ENCODE peak calls at places on chromosomes 11 and 22, in six cellular contexts. I is nephron progenitor cell, C is OCI-LY7, J is esophagus squamous epithelium, D is Caco-2, X is WTC11. W is an unnamed sample.

GRCh38 chr11:45771942-45772522 is 32.9 kb upstream of the SLC35C1 start:
- DNase-seq in D (peak; percentile 84), I (peak; percentile 92), X (peak; percentile 92), J (no peak), C (peak; percentile 82), W (peak; percentile 96)

GRCh38 chr11:57529012-57529411 is 1.5 kb downstream of the TIMM10 start:
- DNase-seq in D (no peak), C (no peak), I (no peak), X (no peak), J (no peak), W (no peak)

GRCh38 chr11:119493712-119494111 is 70.7 kb upstream of the THY1 start:
- DNase-seq in J (no peak), I (peak; percentile 89), D (peak; percentile 82), X (peak; percentile 86), C (peak; percentile 7), W (peak; percentile 54)

GRCh38 chr22:31103899-31104694 is 3.3 kb downstream of the SELENOM start:
- DNase-seq in C (no peak), D (no peak), X (no peak), J (no peak), I (no peak), W (no peak)

GRCh38 chr22:22666307-22667091 is 22.1 kb downstream of the GGTLC2 start:
- DNase-seq in X (peak; percentile 71), D (peak; percentile 71), I (peak; percentile 49), C (peak; percentile 75), J (no peak), W (peak; percentile 66)

GRCh38 chr11:95089620-95090542 is at the start of gene ENDOD1:
- DNase-seq in I (peak; percentile 86), X (peak; percentile 82), C (peak; percentile 88), D (peak; percentile 89), J (peak; percentile 34), W (peak; percentile 77)

GRCh38 chr11:118265954-118266353 is 1.9 kb upstream of the MPZL2 start:
- DNase-seq in D (no peak), J (no peak), C (no peak), X (no peak), I (no peak), W (no peak)

GRCh38 chr11:36431429-36432092 is 78.5 kb downstream of the TRAF6 start:
- DNase-seq in C (no peak), D (peak; percentile 65), X (no peak), I (no peak), J (no peak), W (no peak)

GRCh38 chr22:35986085-35986484 is 42.5 kb downstream of the RBFOX2 start:
- DNase-seq in X (no peak), D (no peak), I (no peak), J (no peak), C (no peak), W (no peak)

GRCh38 chr22:37065961-37066360 is 14.4 kb downstream of the KCTD17 start:
- DNase-seq in X (no peak), I (no peak), C (no peak), D (no peak), J (no peak), W (no peak)

GRCh38 chr11:118148240-118148639 is 4.4 kb downstream of the SCN4B start:
- DNase-seq in D (no peak), I (no peak), C (no peak), J (no peak), X (no peak), W (no peak)

GRCh38 chr22:29314537-29315285 is 786 bp downstream of the RASL10A start:
- DNase-seq in C (no peak), X (no peak), D (no peak), I (no peak), J (no peak), W (no peak)

GRCh38 chr11:6468712-6469495 is 4.8 kb downstream of the TRIM3 start:
- DNase-seq in J (no peak), I (peak; percentile 90), X (peak; percentile 96), D (peak; percentile 73), C (peak; percentile 52), W (peak; percentile 83)

GRCh38 chr11:95853862-95854261 is 63.6 kb downstream of the CEP57 start:
- DNase-seq in J (no peak), D (no peak), X (no peak), I (no peak), C (no peak), W (no peak)

GRCh38 chr11:107018274-107018901 is at the start of gene GUCY1A2:
- DNase-seq in X (peak; percentile 46), J (no peak), I (peak; percentile 56), D (no peak), C (no peak), W (peak; percentile 26)

GRCh38 chr11:75387742-75388294 is 11.5 kb upstream of the RPS3 start:
- DNase-seq in I (no peak), C (no peak), D (no peak), X (no peak), J (no peak), W (no peak)

DNA sequence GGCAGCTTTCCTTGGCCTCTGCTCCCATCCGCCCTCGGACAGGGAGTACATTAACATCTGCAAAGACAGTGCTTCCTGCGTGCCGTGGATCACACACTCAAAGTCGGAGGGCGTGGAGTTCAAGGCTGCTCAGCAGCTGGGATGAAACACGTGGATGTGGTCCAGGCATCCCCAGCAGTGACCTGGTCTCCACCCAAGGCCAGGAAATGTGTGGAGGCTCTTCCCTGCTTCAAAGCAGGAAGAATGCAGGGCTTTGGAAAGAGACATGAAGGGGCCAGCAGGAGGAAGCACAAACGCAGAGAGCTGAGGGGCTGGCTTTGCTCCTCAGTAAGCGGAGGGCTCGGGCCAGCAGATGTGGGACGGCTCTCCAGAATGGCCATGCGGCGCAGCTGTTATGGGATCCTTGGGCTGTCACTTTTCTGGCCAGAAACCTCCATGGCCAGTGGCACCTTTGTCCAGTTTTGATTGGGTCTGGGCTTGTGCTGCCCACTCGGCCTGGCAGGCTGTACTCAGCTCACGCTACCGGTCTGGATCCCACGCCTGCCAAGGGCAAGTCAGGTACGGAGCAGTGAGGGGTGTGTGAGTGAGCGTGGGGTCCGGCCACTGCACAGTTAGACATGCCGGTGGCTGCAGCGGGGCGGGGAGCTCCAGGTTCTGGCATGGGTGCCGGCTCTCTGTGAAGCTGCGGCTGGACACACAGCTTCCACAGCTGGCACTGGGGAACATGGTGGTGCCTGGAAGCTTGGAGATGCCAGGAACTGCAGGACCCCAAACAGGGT is 438.0 kb downstream of the TBC1D22A start:
- DNase-seq in J (no peak), X (no peak), C (no peak), D (no peak), I (no peak), W (no peak)
- TF ChIP-seq CTCF in J (no peak), X (no peak), C (no peak), D (no peak), I (no peak), W (no peak)

DNA sequence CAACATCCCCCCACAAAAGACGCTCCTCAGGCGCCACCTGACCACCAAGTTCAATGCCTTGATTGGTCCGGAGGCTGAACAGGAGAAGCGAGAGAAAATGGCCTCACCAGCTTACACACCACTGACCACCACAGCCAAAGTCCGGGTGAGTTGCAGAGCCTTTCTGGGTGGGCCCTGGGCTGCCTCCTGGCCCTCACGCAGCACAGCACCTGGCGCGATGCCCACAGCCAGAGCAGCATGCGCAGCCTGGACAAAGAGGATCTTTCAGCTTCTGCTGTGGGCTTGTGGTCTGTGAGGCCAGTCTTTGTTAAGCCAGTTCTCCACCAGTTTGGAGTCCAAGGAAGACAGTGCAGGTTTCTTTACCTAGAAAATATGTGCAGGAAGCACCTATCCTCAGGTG is 21.6 kb downstream of the CYB5R2 start:
- DNase-seq in D (no peak), C (no peak), X (no peak), J (no peak), I (no peak), W (no peak)
- TF ChIP-seq CTCF in D (no peak), C (no peak), X (no peak), J (no peak), I (no peak), W (no peak)

DNA sequence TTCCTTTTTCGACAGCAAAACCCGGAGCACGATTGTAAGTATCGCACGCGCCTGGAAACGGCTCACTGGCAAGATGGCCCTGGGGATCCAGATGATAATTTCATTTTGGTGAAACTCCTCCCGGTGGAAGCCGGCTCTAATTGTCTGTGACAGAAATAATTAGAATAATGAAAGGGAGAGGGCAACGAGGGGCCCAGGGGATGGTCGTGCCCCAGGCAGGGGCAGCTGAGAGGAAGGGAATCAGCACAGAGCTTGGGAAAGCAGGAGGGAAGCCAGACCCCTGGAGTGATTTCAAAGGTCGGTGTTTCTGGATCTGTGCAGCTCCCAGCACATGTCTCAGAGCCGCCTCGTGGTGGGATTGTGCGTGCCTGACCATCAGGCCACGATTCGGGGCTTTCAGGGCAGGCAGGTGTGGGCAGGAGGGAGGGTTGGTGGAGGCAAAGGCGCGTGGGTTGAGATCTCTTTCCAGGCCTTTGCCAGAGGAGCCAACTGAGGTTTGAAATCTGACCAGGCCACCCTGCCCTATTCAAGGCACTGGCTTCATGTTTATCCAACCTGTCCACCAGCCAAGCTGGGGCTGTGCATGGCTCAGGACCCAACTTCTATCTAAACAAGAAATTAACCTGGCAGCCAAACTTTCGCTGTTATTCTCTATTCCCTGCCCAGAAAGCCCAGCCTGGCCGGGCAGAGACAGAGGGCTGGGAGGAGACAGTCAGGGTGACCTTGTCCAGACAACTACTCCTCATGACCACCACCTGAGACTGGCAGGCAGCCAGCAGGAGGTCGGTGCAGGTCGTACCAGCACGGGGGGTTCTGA is 27.8 kb downstream of the ANO1 start:
- DNase-seq in J (no peak), C (no peak), D (no peak), I (no peak), X (no peak), W (no peak)
- TF ChIP-seq CTCF in J (no peak), C (no peak), D (no peak), I (no peak), X (no peak), W (no peak)

GRCh38 chr22:50563410-50564160 is 866 bp upstream of the SYCE3 start:
- DNase-seq in I (no peak), D (no peak), C (no peak), X (no peak), J (no peak), W (no peak)

GRCh38 chr22:50560034-50560433 is 2.7 kb downstream of the SYCE3 start:
- DNase-seq in I (no peak), D (no peak), X (no peak), C (no peak), J (no peak), W (no peak)

GRCh38 chr22:50561401-50562074 is 1.2 kb downstream of the SYCE3 start:
- DNase-seq in X (no peak), C (no peak), D (no peak), J (no peak), I (no peak), W (no peak)

GRCh38 chr22:50564289-50564688 is 1.6 kb upstream of the SYCE3 start:
- DNase-seq in J (no peak), I (no peak), C (no peak), X (no peak), D (no peak), W (no peak)

DNA sequence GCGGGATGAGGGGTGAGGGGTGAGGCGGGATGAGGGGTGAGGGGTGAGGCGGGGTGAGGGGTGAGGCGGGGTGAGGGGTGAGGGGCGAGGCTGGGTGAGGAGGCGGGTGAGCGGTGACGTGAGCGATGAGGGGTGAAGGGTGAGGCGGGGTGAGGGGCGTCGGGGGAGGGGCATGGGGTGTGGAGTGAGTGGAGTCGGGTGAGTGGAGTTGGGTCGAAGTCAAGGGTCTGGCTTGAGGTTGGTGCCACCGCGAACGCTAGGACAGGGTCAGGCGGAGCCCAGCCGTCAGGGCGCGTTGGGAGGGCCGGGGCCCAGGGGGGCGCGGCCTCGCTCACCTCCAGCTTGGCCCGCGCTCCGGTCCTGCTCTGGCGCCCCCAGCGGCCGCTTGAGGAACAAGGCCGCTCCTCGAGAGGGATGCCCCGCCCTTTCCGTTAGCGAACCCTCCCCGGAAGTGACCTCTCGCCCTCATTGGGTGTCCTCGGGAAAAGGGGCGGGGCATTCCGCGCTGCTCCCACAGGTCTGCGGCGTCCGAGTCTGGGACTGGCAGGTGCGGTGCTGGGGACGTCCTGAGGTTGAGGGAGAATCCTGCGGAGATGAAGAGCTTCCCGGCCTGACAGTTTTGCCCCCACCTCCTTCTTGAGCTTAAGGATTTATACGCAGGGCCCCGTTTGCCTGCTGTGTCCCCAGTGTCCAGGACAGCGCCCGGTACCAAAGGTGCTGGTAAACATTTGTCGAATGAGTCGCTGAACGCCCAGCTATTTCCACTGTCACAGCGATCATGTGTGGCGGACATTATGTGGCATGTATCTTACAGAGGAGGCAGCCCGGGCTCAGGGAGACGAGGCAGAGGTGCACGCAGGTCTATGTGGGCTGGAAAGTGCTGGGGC is at the start of gene SYCE3:
- DNase-seq in C (peak; percentile 98), X (peak; percentile 98), J (peak; percentile 84), I (peak; percentile 99), D (peak; percentile 97), W (peak; percentile 97)
- TF ChIP-seq CTCF in C (peak; percentile 81), X (peak; percentile 93), J (peak; percentile 99), I (peak; percentile 89), D (peak; percentile 85), W (peak; percentile 82)

W was measured in endothelial cell.